ENCODE peak calls at places on chromosomes 3 and 15, in seven cellular contexts. One of them, this sample, is unnamed.

GRCh38 chr3:38308456-38308855 is 26.4 kb downstream of the SLC22A14 start:
- DNase-seq in NCI-H69: no peak
- DNase-seq in left ventricle myocardium inferior: no peak
- DNase-seq in NCI-H1092: no peak
- DNase-seq in skeletal muscle cell: no peak
- DNase-seq in brain pericyte: no peak
- DNase-seq in retina: no peak
- DNase-seq in this sample: no peak

GRCh38 chr3:73404450-73404849 is 220.3 kb downstream of the PDZRN3 start:
- DNase-seq in skeletal muscle cell: no peak
- DNase-seq in NCI-H1092: no peak
- DNase-seq in retina: peak
- DNase-seq in NCI-H69: no peak
- DNase-seq in left ventricle myocardium inferior: no peak
- DNase-seq in brain pericyte: no peak
- DNase-seq in this sample: no peak

GRCh38 chr15:25763954-25764353 is 99.2 kb downstream of the ATP10A start:
- DNase-seq in NCI-H69: no peak
- DNase-seq in retina: no peak
- DNase-seq in NCI-H1092: no peak
- DNase-seq in brain pericyte: no peak
- DNase-seq in skeletal muscle cell: no peak
- DNase-seq in left ventricle myocardium inferior: no peak
- DNase-seq in this sample: no peak

GRCh38 chr3:129793947-129794318 is 99.6 kb downstream of the TMCC1 start:
- DNase-seq in NCI-H1092: peak
- DNase-seq in NCI-H69: peak
- DNase-seq in skeletal muscle cell: no peak
- DNase-seq in retina: no peak
- DNase-seq in brain pericyte: no peak
- DNase-seq in left ventricle myocardium inferior: no peak
- DNase-seq in this sample: peak

GRCh38 chr3:45105855-45106655 is 40.1 kb downstream of the CDCP1 start:
- DNase-seq in left ventricle myocardium inferior: no peak
- DNase-seq in NCI-H1092: no peak
- DNase-seq in skeletal muscle cell: peak
- DNase-seq in retina: no peak
- DNase-seq in brain pericyte: peak
- DNase-seq in NCI-H69: peak
- DNase-seq in this sample: no peak

GRCh38 chr15:64865998-64866520 is 24.3 kb downstream of the PLEKHO2 start:
- DNase-seq in NCI-H1092: no peak
- DNase-seq in NCI-H69: peak
- DNase-seq in skeletal muscle cell: peak
- DNase-seq in left ventricle myocardium inferior: no peak
- DNase-seq in retina: no peak
- DNase-seq in brain pericyte: peak
- DNase-seq in this sample: peak

GRCh38 chr3:176926688-176927087 is 270.6 kb downstream of the TBL1XR1 start:
- DNase-seq in skeletal muscle cell: no peak
- DNase-seq in NCI-H1092: no peak
- DNase-seq in brain pericyte: no peak
- DNase-seq in NCI-H69: no peak
- DNase-seq in retina: no peak
- DNase-seq in left ventricle myocardium inferior: no peak
- DNase-seq in this sample: no peak

GRCh38 chr3:128597900-128598299 is 52.7 kb downstream of the RPN1 start:
- DNase-seq in left ventricle myocardium inferior: no peak
- DNase-seq in retina: no peak
- DNase-seq in NCI-H69: no peak
- DNase-seq in brain pericyte: no peak
- DNase-seq in NCI-H1092: no peak
- DNase-seq in skeletal muscle cell: no peak
- DNase-seq in this sample: no peak

GRCh38 chr3:64945171-64945684 is 257.4 kb upstream of the ADAMTS9 start:
- DNase-seq in brain pericyte: no peak
- DNase-seq in NCI-H69: no peak
- DNase-seq in skeletal muscle cell: peak
- DNase-seq in retina: peak
- DNase-seq in left ventricle myocardium inferior: no peak
- DNase-seq in NCI-H1092: no peak
- DNase-seq in this sample: peak

GRCh38 chr3:73072634-73073033 is 11.2 kb downstream of the EBLN2 start:
- DNase-seq in retina: no peak
- DNase-seq in brain pericyte: no peak
- DNase-seq in NCI-H69: no peak
- DNase-seq in left ventricle myocardium inferior: no peak
- DNase-seq in skeletal muscle cell: no peak
- DNase-seq in NCI-H1092: no peak
- DNase-seq in this sample: no peak

GRCh38 chr3:39102504-39103323 is 4.7 kb downstream of the GORASP1 start:
- DNase-seq in NCI-H1092: no peak
- DNase-seq in retina: no peak
- DNase-seq in left ventricle myocardium inferior: no peak
- DNase-seq in skeletal muscle cell: no peak
- DNase-seq in NCI-H69: no peak
- DNase-seq in brain pericyte: no peak
- DNase-seq in this sample: no peak

GRCh38 chr3:187739125-187739560 is 6.1 kb downstream of the BCL6 start:
- DNase-seq in NCI-H1092: no peak
- DNase-seq in brain pericyte: no peak
- DNase-seq in left ventricle myocardium inferior: peak
- DNase-seq in retina: peak
- DNase-seq in skeletal muscle cell: no peak
- DNase-seq in NCI-H69: no peak
- DNase-seq in this sample: no peak

This sample was measured in left kidney.